ENCODE peak calls at places on chromosomes 12 and 14, in five cellular contexts. One of them, this sample, is unnamed.
A peak's percentile ranks its signal among the peaks of the same experiment; 100 is the strongest.

GRCh38 chr12:101009274-101009673 is 200.8 kb downstream of the SLC5A8 start:
- DNase-seq in ascending aorta: no peak
- DNase-seq in breast epithelium: no peak
- DNase-seq in adrenal gland: no peak
- DNase-seq in Peyer's patch: no peak
- DNase-seq in this sample: no peak

GRCh38 chr12:5830121-5830520 is 114.9 kb downstream of the ANO2 start:
- DNase-seq in ascending aorta: no peak
- DNase-seq in breast epithelium: no peak
- DNase-seq in adrenal gland: no peak
- DNase-seq in Peyer's patch: no peak
- DNase-seq in this sample: no peak

GRCh38 chr12:106767954-106768501 is 6.5 kb upstream of the RIC8B start:
- DNase-seq in ascending aorta: no peak
- DNase-seq in breast epithelium: no peak
- DNase-seq in adrenal gland: peak; percentile 39
- DNase-seq in Peyer's patch: no peak
- DNase-seq in this sample: no peak

GRCh38 chr14:50320279-50320678 is 8.2 kb downstream of the DMAC2L start:
- DNase-seq in ascending aorta: no peak
- DNase-seq in breast epithelium: no peak
- DNase-seq in adrenal gland: no peak
- DNase-seq in Peyer's patch: no peak
- DNase-seq in this sample: no peak

GRCh38 chr14:67371247-67372148 is 11.4 kb downstream of the EIF2S1 start:
- DNase-seq in ascending aorta: no peak
- DNase-seq in breast epithelium: no peak
- DNase-seq in adrenal gland: no peak
- DNase-seq in Peyer's patch: no peak
- DNase-seq in this sample: no peak

GRCh38 chr14:102140027-102140749 is 491 bp downstream of the WDR20 start:
- DNase-seq in ascending aorta: no peak
- DNase-seq in breast epithelium: peak; percentile 24
- DNase-seq in adrenal gland: peak; percentile 47
- DNase-seq in Peyer's patch: peak; percentile 29
- DNase-seq in this sample: peak; percentile 16

GRCh38 chr12:40854669-40855068 is 162.4 kb downstream of the CNTN1 start:
- DNase-seq in ascending aorta: no peak
- DNase-seq in breast epithelium: no peak
- DNase-seq in adrenal gland: no peak
- DNase-seq in Peyer's patch: no peak
- DNase-seq in this sample: no peak

GRCh38 chr12:120367252-120367923 is 1.6 kb downstream of the MSI1 start:
- DNase-seq in ascending aorta: no peak
- DNase-seq in breast epithelium: no peak
- DNase-seq in adrenal gland: no peak
- DNase-seq in Peyer's patch: no peak
- DNase-seq in this sample: no peak

GRCh38 chr14:51458563-51458955 is 193.2 kb upstream of the FRMD6 start:
- DNase-seq in ascending aorta: no peak
- DNase-seq in breast epithelium: no peak
- DNase-seq in adrenal gland: no peak
- DNase-seq in Peyer's patch: no peak
- DNase-seq in this sample: no peak

GRCh38 chr12:89825591-89826449 is 117.2 kb upstream of the ATP2B1 start:
- DNase-seq in ascending aorta: no peak
- DNase-seq in breast epithelium: no peak
- DNase-seq in adrenal gland: no peak
- DNase-seq in Peyer's patch: no peak
- DNase-seq in this sample: no peak

GRCh38 chr14:51462182-51462581 is 189.5 kb upstream of the FRMD6 start:
- DNase-seq in ascending aorta: no peak
- DNase-seq in breast epithelium: no peak
- DNase-seq in adrenal gland: no peak
- DNase-seq in Peyer's patch: no peak
- DNase-seq in this sample: no peak

GRCh38 chr12:75471928-75472865 is 8.4 kb upstream of the GLIPR1 start:
- DNase-seq in ascending aorta: no peak
- DNase-seq in breast epithelium: no peak
- DNase-seq in adrenal gland: no peak
- DNase-seq in Peyer's patch: no peak
- DNase-seq in this sample: no peak

DNA sequence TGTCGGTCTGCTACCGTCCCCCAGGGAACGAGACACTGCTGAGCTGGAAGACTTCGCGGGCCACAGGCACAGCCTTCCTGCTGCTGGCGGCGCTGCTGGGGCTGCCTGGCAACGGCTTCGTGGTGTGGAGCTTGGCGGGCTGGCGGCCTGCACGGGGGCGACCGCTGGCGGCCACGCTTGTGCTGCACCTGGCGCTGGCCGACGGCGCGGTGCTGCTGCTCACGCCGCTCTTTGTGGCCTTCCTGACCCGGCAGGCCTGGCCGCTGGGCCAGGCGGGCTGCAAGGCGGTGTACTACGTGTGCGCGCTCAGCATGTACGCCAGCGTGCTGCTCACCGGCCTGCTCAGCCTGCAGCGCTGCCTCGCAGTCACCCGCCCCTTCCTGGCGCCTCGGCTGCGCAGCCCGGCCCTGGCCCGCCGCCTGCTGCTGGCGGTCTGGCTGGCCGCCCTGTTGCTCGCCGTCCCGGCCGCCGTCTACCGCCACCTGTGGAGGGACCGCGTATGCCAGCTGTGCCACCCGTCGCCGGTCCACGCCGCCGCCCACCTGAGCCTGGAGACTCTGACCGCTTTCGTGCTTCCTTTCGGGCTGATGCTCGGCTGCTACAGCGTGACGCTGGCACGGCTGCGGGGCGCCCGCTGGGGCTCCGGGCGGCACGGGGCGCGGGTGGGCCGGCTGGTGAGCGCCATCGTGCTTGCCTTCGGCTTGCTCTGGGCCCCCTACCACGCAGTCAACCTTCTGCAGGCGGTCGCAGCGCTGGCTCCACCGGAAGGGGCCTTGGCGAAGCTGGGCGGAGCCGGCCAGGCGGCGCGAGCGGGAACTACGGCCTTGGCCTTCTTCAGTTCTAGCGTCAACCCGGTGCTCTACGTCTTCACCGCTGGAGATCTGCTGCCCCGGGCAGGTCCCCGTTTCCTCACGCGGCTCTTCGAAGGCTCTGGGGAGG is at the start of gene LTB4R:
- DNase-seq in ascending aorta: no peak
- DNase-seq in breast epithelium: peak; percentile 64
- DNase-seq in adrenal gland: peak; percentile 87
- DNase-seq in Peyer's patch: peak; percentile 80
- DNase-seq in this sample: peak; percentile 78
- TF ChIP-seq CTCF in ascending aorta: peak; percentile 21
- TF ChIP-seq CTCF in breast epithelium: no peak
- TF ChIP-seq CTCF in adrenal gland: no peak
- TF ChIP-seq CTCF in Peyer's patch: peak; percentile 7
- TF ChIP-seq CTCF in this sample: peak; percentile 20

GRCh38 chr12:111408686-111409402 is 3.1 kb downstream of the SH2B3 start:
- DNase-seq in ascending aorta: no peak
- DNase-seq in breast epithelium: no peak
- DNase-seq in adrenal gland: no peak
- DNase-seq in Peyer's patch: no peak
- DNase-seq in this sample: no peak
- H3K4me3 ChIP-seq in ascending aorta: peak overlapping the region; percentile 90
- H3K4me3 ChIP-seq in breast epithelium: no peak overlapping the region
- H3K4me3 ChIP-seq in adrenal gland: peak overlapping the region; percentile 87
- H3K4me3 ChIP-seq in Peyer's patch: no peak overlapping the region
- H3K4me3 ChIP-seq in this sample: peak overlapping the region; percentile 75

GRCh38 chr12:549476-550082 is 89.8 kb downstream of the B4GALNT3 start:
- DNase-seq in ascending aorta: no peak
- DNase-seq in breast epithelium: no peak
- DNase-seq in adrenal gland: no peak
- DNase-seq in Peyer's patch: no peak
- DNase-seq in this sample: peak; percentile 66

GRCh38 chr12:553216-554000 is 93.7 kb downstream of the B4GALNT3 start:
- DNase-seq in ascending aorta: no peak
- DNase-seq in breast epithelium: no peak
- DNase-seq in adrenal gland: no peak
- DNase-seq in Peyer's patch: peak; percentile 51
- DNase-seq in this sample: no peak

GRCh38 chr12:554001-554285 is 94.2 kb downstream of the B4GALNT3 start:
- DNase-seq in ascending aorta: no peak
- DNase-seq in breast epithelium: no peak
- DNase-seq in adrenal gland: no peak
- DNase-seq in Peyer's patch: no peak
- DNase-seq in this sample: no peak

GRCh38 chr12:550473-551260 is 90.9 kb downstream of the B4GALNT3 start:
- DNase-seq in ascending aorta: no peak
- DNase-seq in breast epithelium: no peak
- DNase-seq in adrenal gland: no peak
- DNase-seq in Peyer's patch: no peak
- DNase-seq in this sample: peak; percentile 63

DNA sequence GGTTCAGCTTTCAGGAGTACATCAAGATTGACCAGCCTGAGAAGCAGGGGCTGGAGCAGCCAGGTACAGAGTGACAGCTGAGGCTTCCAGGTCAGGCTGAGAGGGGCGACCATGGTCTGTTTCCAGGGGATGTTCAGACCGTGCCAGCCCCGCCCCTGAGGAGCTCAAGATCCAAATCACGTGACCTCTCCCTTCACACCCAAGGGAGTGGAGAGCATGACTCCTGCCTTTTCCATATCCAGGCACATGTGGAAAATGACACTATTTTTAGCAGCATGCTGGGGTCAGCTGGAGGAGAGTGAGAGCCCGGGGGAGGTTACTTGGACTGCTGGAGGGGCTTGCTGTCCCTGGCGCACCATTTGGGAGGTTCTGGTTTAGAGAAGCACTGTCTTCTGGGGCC is 92.7 kb downstream of the B4GALNT3 start:
- DNase-seq in ascending aorta: no peak
- DNase-seq in breast epithelium: no peak
- DNase-seq in adrenal gland: no peak
- DNase-seq in Peyer's patch: no peak
- DNase-seq in this sample: peak; percentile 65
- H3K36me3 ChIP-seq in ascending aorta: peaks cover 33% of the 10 kb centered on the region
- H3K36me3 ChIP-seq in breast epithelium: no peaks in the 10 kb centered on the region
- H3K36me3 ChIP-seq in adrenal gland: peaks cover 5% of the 10 kb centered on the region
- H3K36me3 ChIP-seq in Peyer's patch: no peaks in the 10 kb centered on the region
- H3K36me3 ChIP-seq in this sample: peaks cover 12% of the 10 kb centered on the region

DNA sequence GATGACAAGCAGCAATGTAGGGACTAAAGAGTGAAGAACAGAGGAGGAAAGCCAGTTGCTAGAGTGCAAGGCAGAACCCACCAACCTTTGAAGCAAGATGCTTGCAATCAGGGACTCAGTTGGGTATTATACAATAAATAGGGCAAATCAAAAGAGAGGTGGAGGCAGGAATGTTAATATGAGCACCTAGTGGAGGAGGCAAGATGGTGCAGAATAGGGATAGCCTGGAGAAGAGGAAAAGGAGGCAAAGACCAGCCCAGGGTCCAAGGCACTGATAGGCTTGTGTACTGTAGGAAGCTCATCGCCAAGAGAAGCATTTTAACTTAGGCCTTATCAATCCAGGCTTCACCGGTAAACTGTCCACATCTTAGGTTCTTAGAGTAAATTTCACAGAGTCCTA is 137.2 kb downstream of the ARMH4 start:
- DNase-seq in ascending aorta: no peak
- DNase-seq in breast epithelium: no peak
- DNase-seq in adrenal gland: no peak
- DNase-seq in Peyer's patch: no peak
- DNase-seq in this sample: no peak
- TF ChIP-seq CTCF in ascending aorta: no peak
- TF ChIP-seq CTCF in breast epithelium: no peak
- TF ChIP-seq CTCF in adrenal gland: no peak
- TF ChIP-seq CTCF in Peyer's patch: no peak
- TF ChIP-seq CTCF in this sample: no peak

GRCh38 chr14:22847661-22848341 is 11.4 kb downstream of the MMP14 start:
- DNase-seq in ascending aorta: no peak
- DNase-seq in breast epithelium: no peak
- DNase-seq in adrenal gland: no peak
- DNase-seq in Peyer's patch: no peak
- DNase-seq in this sample: no peak
- H3K4me3 ChIP-seq in ascending aorta: peak overlapping the region; percentile 32
- H3K4me3 ChIP-seq in breast epithelium: peak overlapping the region; percentile 6
- H3K4me3 ChIP-seq in adrenal gland: no peak overlapping the region
- H3K4me3 ChIP-seq in Peyer's patch: no peak overlapping the region
- H3K4me3 ChIP-seq in this sample: peak overlapping the region; percentile 19

GRCh38 chr12:132023658-132024057 is 73.9 kb downstream of the EP400 start:
- DNase-seq in ascending aorta: no peak
- DNase-seq in breast epithelium: no peak
- DNase-seq in adrenal gland: peak; percentile 17
- DNase-seq in Peyer's patch: no peak
- DNase-seq in this sample: peak; percentile 77

GRCh38 chr12:132019891-132020290 is 70.1 kb downstream of the EP400 start:
- DNase-seq in ascending aorta: no peak
- DNase-seq in breast epithelium: no peak
- DNase-seq in adrenal gland: no peak
- DNase-seq in Peyer's patch: no peak
- DNase-seq in this sample: no peak

GRCh38 chr12:132020292-132020691 is 70.5 kb downstream of the EP400 start:
- DNase-seq in ascending aorta: no peak
- DNase-seq in breast epithelium: no peak
- DNase-seq in adrenal gland: no peak
- DNase-seq in Peyer's patch: no peak
- DNase-seq in this sample: no peak

GRCh38 chr12:132021031-132021871 is 71.5 kb downstream of the EP400 start:
- DNase-seq in ascending aorta: no peak
- DNase-seq in breast epithelium: no peak
- DNase-seq in adrenal gland: peak; percentile 30
- DNase-seq in Peyer's patch: no peak
- DNase-seq in this sample: no peak

GRCh38 chr12:132021965-132022364 is 72.2 kb downstream of the EP400 start:
- DNase-seq in ascending aorta: no peak
- DNase-seq in breast epithelium: no peak
- DNase-seq in adrenal gland: peak; percentile 2
- DNase-seq in Peyer's patch: no peak
- DNase-seq in this sample: no peak
- H3K36me3 ChIP-seq in ascending aorta: peaks cover 85% of the 10 kb centered on the region
- H3K36me3 ChIP-seq in breast epithelium: peaks cover 30% of the 10 kb centered on the region
- H3K36me3 ChIP-seq in adrenal gland: peaks cover 91% of the 10 kb centered on the region
- H3K36me3 ChIP-seq in Peyer's patch: no peaks in the 10 kb centered on the region
- H3K36me3 ChIP-seq in this sample: peaks cover 100% of the 10 kb centered on the region

GRCh38 chr12:19643635-19644034 is 204.3 kb downstream of the AEBP2 start:
- DNase-seq in ascending aorta: no peak
- DNase-seq in breast epithelium: no peak
- DNase-seq in adrenal gland: no peak
- DNase-seq in Peyer's patch: no peak
- DNase-seq in this sample: no peak
- TF ChIP-seq CTCF in ascending aorta: peak; percentile 70
- TF ChIP-seq CTCF in breast epithelium: no peak
- TF ChIP-seq CTCF in adrenal gland: peak; percentile 49
- TF ChIP-seq CTCF in Peyer's patch: no peak
- TF ChIP-seq CTCF in this sample: peak; percentile 59

GRCh38 chr12:53982616-53983579 is 2.0 kb upstream of the HOXC10 start:
- DNase-seq in ascending aorta: no peak
- DNase-seq in breast epithelium: no peak
- DNase-seq in adrenal gland: no peak
- DNase-seq in Peyer's patch: no peak
- DNase-seq in this sample: no peak

GRCh38 chr12:53985358-53985899 is 483 bp downstream of the HOXC10 start:
- DNase-seq in ascending aorta: no peak
- DNase-seq in breast epithelium: no peak
- DNase-seq in adrenal gland: no peak
- DNase-seq in Peyer's patch: no peak
- DNase-seq in this sample: no peak

GRCh38 chr12:53984901-53985357 is at the start of gene HOXC10:
- DNase-seq in ascending aorta: peak; percentile 33
- DNase-seq in breast epithelium: peak; percentile 92
- DNase-seq in adrenal gland: peak; percentile 92
- DNase-seq in Peyer's patch: peak; percentile 72
- DNase-seq in this sample: peak; percentile 50

GRCh38 chr12:53981652-53982565 is 3.0 kb upstream of the HOXC10 start:
- DNase-seq in ascending aorta: no peak
- DNase-seq in breast epithelium: no peak
- DNase-seq in adrenal gland: no peak
- DNase-seq in Peyer's patch: no peak
- DNase-seq in this sample: no peak

GRCh38 chr12:53983580-53984572 is 1.1 kb upstream of the HOXC10 start:
- DNase-seq in ascending aorta: no peak
- DNase-seq in breast epithelium: no peak
- DNase-seq in adrenal gland: no peak
- DNase-seq in Peyer's patch: no peak
- DNase-seq in this sample: peak; percentile 14
- H3K4me3 ChIP-seq in ascending aorta: no peak overlapping the region
- H3K4me3 ChIP-seq in breast epithelium: no peak overlapping the region
- H3K4me3 ChIP-seq in adrenal gland: no peak overlapping the region
- H3K4me3 ChIP-seq in Peyer's patch: no peak overlapping the region
- H3K4me3 ChIP-seq in this sample: no peak overlapping the region

This sample was measured in heart left ventricle.